ENCODE peak calls at places on chromosomes 16 and 17, in ten cellular contexts. R, F, C, M, V, L, E, D, O and N are unnamed samples.

GRCh38 chr17:15483416-15483815 is 16.0 kb upstream of the CDRT4 start:
- DNase-seq in E (no peak), C (no peak), M (no peak), F (no peak), V (no peak), D (no peak), O (no peak), R (no peak), L (no peak), N (no peak)

GRCh38 chr17:67431210-67432015 is 54.3 kb downstream of the PITPNC1 start:
- DNase-seq in O (no peak), L (no peak), V (peak; percentile 59), M (peak; percentile 91), D (no peak), C (peak; percentile 80), E (no peak), R (no peak), F (peak; percentile 76), N (peak; percentile 95)

GRCh38 chr16:87823146-87823929 is 46.0 kb downstream of the SLC7A5 start:
- DNase-seq in R (no peak), F (no peak), C (no peak), V (no peak), L (no peak), D (no peak), E (no peak), O (peak; percentile 52), M (no peak), N (no peak)

GRCh38 chr17:58666858-58667267 is 25.0 kb downstream of the TEX14 start:
- DNase-seq in F (peak; percentile 81), L (peak; percentile 41), V (peak; percentile 75), D (no peak), R (no peak), E (peak; percentile 85), O (no peak), M (no peak), C (peak; percentile 79), N (peak; percentile 35)

GRCh38 chr17:77555741-77556291 is 402.7 kb upstream of the TNRC6C start:
- DNase-seq in L (no peak), C (no peak), V (no peak), F (no peak), E (no peak), M (no peak), R (no peak), D (no peak), O (peak; percentile 31), N (peak; percentile 43)

GRCh38 chr17:39196820-39197331 is 593 bp downstream of the CACNB1 start:
- DNase-seq in F (no peak), R (no peak), V (peak; percentile 55), O (peak; percentile 34), L (peak; percentile 73), D (no peak), E (peak; percentile 88), C (no peak), M (peak; percentile 63), N (no peak)

GRCh38 chr16:20853076-20853597 is 46.8 kb downstream of the REXO5 start:
- DNase-seq in C (no peak), D (no peak), O (no peak), M (no peak), R (no peak), F (no peak), L (no peak), E (no peak), V (no peak), N (no peak)

GRCh38 chr16:55663225-55663624 is 7.4 kb downstream of the SLC6A2 start:
- DNase-seq in M (no peak), C (no peak), F (no peak), L (no peak), V (no peak), E (no peak), D (no peak), R (no peak), O (no peak), N (no peak)

GRCh38 chr16:21649196-21649595 is 3.2 kb downstream of the IGSF6 start:
- DNase-seq in L (no peak), D (no peak), F (no peak), O (no peak), E (peak; percentile 81), C (no peak), M (no peak), R (no peak), V (no peak), N (no peak)

GRCh38 chr17:34312080-34312479 is 7.2 kb upstream of the CCL8 start:
- DNase-seq in F (no peak), L (no peak), R (no peak), O (no peak), C (peak; percentile 76), E (no peak), D (no peak), V (peak; percentile 77), M (peak; percentile 45), N (peak; percentile 73)

GRCh38 chr17:4938069-4938491 is 1.8 kb downstream of the SLC25A11 start:
- DNase-seq in L (no peak), O (no peak), E (no peak), V (no peak), R (no peak), D (no peak), F (no peak), C (no peak), M (no peak), N (no peak)
- H3K9ac ChIP-seq in L (no peak overlapping the region), O (no peak overlapping the region), E (peak overlapping the region; percentile 95), V (peak overlapping the region; percentile 99), R (peak overlapping the region; percentile 95), D (peak overlapping the region; percentile 56), F (peak overlapping the region; percentile 96), C (no peak overlapping the region), M (peak overlapping the region; percentile 94), N (no peak overlapping the region)

GRCh38 chr17:79835953-79836951 is 3.0 kb downstream of the CBX4 start:
- DNase-seq in D (no peak), F (peak; percentile 42), E (no peak), R (no peak), C (peak; percentile 19), V (no peak), M (no peak), L (peak; percentile 100), O (peak; percentile 93), N (no peak)
- H3K9ac ChIP-seq in D (no peak overlapping the region), F (peak overlapping the region; percentile 79), E (peak overlapping the region; percentile 78), R (peak overlapping the region; percentile 79), C (peak overlapping the region; percentile 5), V (no peak overlapping the region), M (no peak overlapping the region), L (no peak overlapping the region), O (no peak overlapping the region), N (no peak overlapping the region)

GRCh38 chr16:89099905-89100304 is 6.3 kb downstream of the ACSF3 start:
- DNase-seq in C (no peak), R (no peak), V (peak; percentile 24), O (no peak), F (no peak), D (no peak), L (no peak), E (no peak), M (peak; percentile 47), N (peak; percentile 35)

GRCh38 chr16:89100601-89101302 is 7.1 kb downstream of the ACSF3 start:
- DNase-seq in F (no peak), R (no peak), L (no peak), V (no peak), M (no peak), E (no peak), D (no peak), C (no peak), O (no peak), N (no peak)

GRCh38 chr16:89096768-89097527 is 3.3 kb downstream of the ACSF3 start:
- DNase-seq in V (no peak), R (no peak), L (no peak), M (no peak), D (no peak), F (no peak), E (no peak), C (peak; percentile 12), O (no peak), N (no peak)

GRCh38 chr16:89097528-89097846 is 3.8 kb downstream of the ACSF3 start:
- DNase-seq in M (no peak), L (no peak), O (no peak), D (no peak), R (no peak), V (no peak), F (no peak), E (no peak), C (no peak), N (no peak)

GRCh38 chr16:89098767-89099430 is 5.2 kb downstream of the ACSF3 start:
- DNase-seq in R (no peak), C (no peak), D (no peak), O (no peak), F (no peak), E (no peak), L (no peak), M (no peak), V (no peak), N (no peak)
- H3K9ac ChIP-seq in R (no peak overlapping the region), C (no peak overlapping the region), D (no peak overlapping the region), O (no peak overlapping the region), F (no peak overlapping the region), E (no peak overlapping the region), L (no peak overlapping the region), M (no peak overlapping the region), V (no peak overlapping the region), N (no peak overlapping the region)

GRCh38 chr17:44892250-44892649 is 7.0 kb downstream of the EFTUD2 start:
- DNase-seq in V (no peak), D (no peak), R (no peak), E (no peak), C (no peak), M (no peak), O (no peak), L (no peak), F (no peak), N (no peak)
- H3K9ac ChIP-seq in V (no peak overlapping the region), D (no peak overlapping the region), R (no peak overlapping the region), E (no peak overlapping the region), C (no peak overlapping the region), M (no peak overlapping the region), O (no peak overlapping the region), L (no peak overlapping the region), F (no peak overlapping the region), N (no peak overlapping the region)

GRCh38 chr16:405548-406506 is 4.1 kb downstream of the DECR2 start:
- DNase-seq in M (no peak), E (no peak), O (no peak), C (no peak), R (peak; percentile 93), V (no peak), F (no peak), D (no peak), L (no peak), N (no peak)
- H3K9ac ChIP-seq in M (no peak overlapping the region), E (no peak overlapping the region), O (no peak overlapping the region), C (peak overlapping the region; percentile 28), R (peak overlapping the region; percentile 75), V (no peak overlapping the region), F (no peak overlapping the region), D (no peak overlapping the region), L (no peak overlapping the region), N (peak overlapping the region; percentile 7)

GRCh38 chr17:83012161-83012800 is 67.1 kb upstream of the METRNL start:
- DNase-seq in O (no peak), D (no peak), F (no peak), R (no peak), M (no peak), V (no peak), L (no peak), E (no peak), C (no peak), N (no peak)
- H3K9ac ChIP-seq in O (no peak overlapping the region), D (no peak overlapping the region), F (no peak overlapping the region), R (no peak overlapping the region), M (no peak overlapping the region), V (no peak overlapping the region), L (no peak overlapping the region), E (no peak overlapping the region), C (peak overlapping the region; percentile 30), N (peak overlapping the region; percentile 54)